ENCODE peak calls at places on chromosomes 2 and 18, in ten cellular contexts. V is astrocyte, R is IMR-90, X is DND-41, E is heart left ventricle, C is substantia nigra, B is K562, Q is upper lobe of right lung, S is dorsolateral prefrontal cortex, D is transverse colon. H is an unnamed sample.

GRCh38 chr2:42098571-42099430 is 51.0 kb downstream of the PKDCC start:
- DNase-seq in V (no peak), R (no peak), X (no peak), E (peak), C (no peak), B (no peak), Q (peak), S (no peak), D (no peak), H (no peak)

GRCh38 chr2:211875488-211875887 is 663.1 kb downstream of the ERBB4 start:
- DNase-seq in V (no peak), R (peak), X (no peak), E (no peak), C (no peak), B (no peak), Q (no peak), S (no peak), D (no peak), H (no peak)

GRCh38 chr18:79026491-79026890 is 42.7 kb upstream of the ATP9B start:
- DNase-seq in V (no peak), R (no peak), X (no peak), E (no peak), C (no peak), B (no peak), Q (no peak), S (no peak), D (no peak), H (no peak)

GRCh38 chr2:71612581-71613520 is 159.5 kb downstream of the DYSF start:
- DNase-seq in V (no peak), R (no peak), X (no peak), E (peak), C (no peak), B (no peak), Q (peak), S (no peak), D (no peak), H (no peak)

GRCh38 chr18:36284671-36285295 is 12.7 kb upstream of the FHOD3 start:
- DNase-seq in V (peak), R (peak), X (peak), E (peak), C (no peak), B (peak), Q (no peak), S (no peak), D (peak), H (peak)

GRCh38 chr2:39805936-39806608 is 27.0 kb upstream of the THUMPD2 start:
- DNase-seq in V (peak), R (peak), X (no peak), E (no peak), C (no peak), B (no peak), Q (no peak), S (no peak), D (no peak), H (no peak)

GRCh38 chr2:163649080-163649479 is 86.7 kb downstream of the FIGN start:
- DNase-seq in V (no peak), R (peak), X (no peak), E (no peak), C (no peak), B (no peak), Q (no peak), S (no peak), D (no peak), H (no peak)

GRCh38 chr2:4110273-4110672 is 406.9 kb downstream of the DCDC2C start:
- DNase-seq in V (no peak), R (no peak), X (no peak), E (no peak), C (no peak), B (no peak), Q (no peak), S (no peak), D (no peak), H (no peak)

GRCh38 chr2:15759385-15759784 is 167.7 kb downstream of the DDX1 start:
- DNase-seq in V (no peak), R (no peak), X (no peak), E (no peak), C (no peak), B (no peak), Q (no peak), S (no peak), D (no peak), H (no peak)

GRCh38 chr2:31287681-31288080 is 53.7 kb downstream of the EHD3 start:
- DNase-seq in V (no peak), R (peak), X (no peak), E (no peak), C (no peak), B (no peak), Q (no peak), S (no peak), D (no peak), H (no peak)

GRCh38 chr2:62287895-62288589 is 92.1 kb downstream of the B3GNT2 start:
- DNase-seq in V (no peak), R (no peak), X (peak), E (peak), C (no peak), B (peak), Q (peak), S (no peak), D (peak), H (no peak)

GRCh38 chr2:239819974-239820555 is 205.1 kb downstream of the NDUFA10 start:
- DNase-seq in V (peak), R (no peak), X (no peak), E (no peak), C (no peak), B (no peak), Q (peak), S (no peak), D (no peak), H (no peak)

GRCh38 chr18:59501876-59502221 is 142.8 kb upstream of the LMAN1 start:
- DNase-seq in V (peak), R (no peak), X (no peak), E (no peak), C (no peak), B (no peak), Q (no peak), S (no peak), D (no peak), H (peak)

GRCh38 chr2:171574149-171574795 is 52.0 kb downstream of the CYBRD1 start:
- DNase-seq in V (peak), R (peak), X (peak), E (peak), C (peak), B (peak), Q (peak), S (peak), D (peak), H (peak)

GRCh38 chr2:107809835-107810234 is 16.9 kb upstream of the RGPD4 start:
- DNase-seq in V (no peak), R (no peak), X (no peak), E (no peak), C (no peak), B (no peak), Q (no peak), S (no peak), D (no peak), H (no peak)

GRCh38 chr2:26399781-26400376 is 1.8 kb upstream of the DRC1 start:
- DNase-seq in V (no peak), R (no peak), X (peak), E (no peak), C (no peak), B (no peak), Q (no peak), S (no peak), D (no peak), H (no peak)

GRCh38 chr18:68555935-68556334 is 159.0 kb downstream of the TMX3 start:
- DNase-seq in V (no peak), R (peak), X (no peak), E (no peak), C (no peak), B (no peak), Q (no peak), S (no peak), D (no peak), H (no peak)

GRCh38 chr18:51537487-51537886 is 340.0 kb upstream of the MEX3C start:
- DNase-seq in V (no peak), R (no peak), X (peak), E (peak), C (peak), B (no peak), Q (no peak), S (peak), D (peak), H (peak)

GRCh38 chr2:235609321-235609720 is 115.5 kb downstream of the AGAP1 start:
- DNase-seq in V (no peak), R (no peak), X (no peak), E (no peak), C (no peak), B (no peak), Q (no peak), S (no peak), D (no peak), H (no peak)

GRCh38 chr2:212998629-212999359 is 152.6 kb downstream of the IKZF2 start:
- DNase-seq in V (peak), R (peak), X (no peak), E (no peak), C (no peak), B (no peak), Q (no peak), S (no peak), D (no peak), H (no peak)

DNA sequence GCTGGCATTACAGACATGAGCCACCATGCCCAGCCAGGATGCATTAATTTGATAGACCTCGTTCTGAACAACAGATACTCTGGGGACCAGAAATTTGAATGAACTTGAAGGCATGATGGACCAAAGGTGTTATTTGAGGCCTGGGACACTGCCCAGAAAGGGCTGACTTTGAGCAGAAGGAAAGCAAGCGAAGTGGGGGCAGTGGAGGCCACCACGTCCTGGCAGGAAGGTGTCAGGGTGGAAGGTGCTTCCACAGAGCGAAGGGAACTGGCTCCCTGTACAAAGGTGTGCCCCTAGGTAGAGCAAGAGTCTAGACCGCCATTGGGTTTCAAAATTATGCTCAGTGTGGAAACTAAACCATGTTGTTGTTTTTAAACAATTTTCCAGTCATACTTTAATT is 23.9 kb downstream of the ZNF236 start:
- DNase-seq in V (no peak), R (no peak), X (no peak), E (no peak), C (no peak), B (no peak), Q (no peak), S (no peak), D (no peak), H (no peak)
- H3K27ac ChIP-seq in V (no peak), R (no peak), X (no peak), E (no peak), C (no peak), B (no peak), Q (no peak), S (no peak), D (no peak), H (no peak)

DNA sequence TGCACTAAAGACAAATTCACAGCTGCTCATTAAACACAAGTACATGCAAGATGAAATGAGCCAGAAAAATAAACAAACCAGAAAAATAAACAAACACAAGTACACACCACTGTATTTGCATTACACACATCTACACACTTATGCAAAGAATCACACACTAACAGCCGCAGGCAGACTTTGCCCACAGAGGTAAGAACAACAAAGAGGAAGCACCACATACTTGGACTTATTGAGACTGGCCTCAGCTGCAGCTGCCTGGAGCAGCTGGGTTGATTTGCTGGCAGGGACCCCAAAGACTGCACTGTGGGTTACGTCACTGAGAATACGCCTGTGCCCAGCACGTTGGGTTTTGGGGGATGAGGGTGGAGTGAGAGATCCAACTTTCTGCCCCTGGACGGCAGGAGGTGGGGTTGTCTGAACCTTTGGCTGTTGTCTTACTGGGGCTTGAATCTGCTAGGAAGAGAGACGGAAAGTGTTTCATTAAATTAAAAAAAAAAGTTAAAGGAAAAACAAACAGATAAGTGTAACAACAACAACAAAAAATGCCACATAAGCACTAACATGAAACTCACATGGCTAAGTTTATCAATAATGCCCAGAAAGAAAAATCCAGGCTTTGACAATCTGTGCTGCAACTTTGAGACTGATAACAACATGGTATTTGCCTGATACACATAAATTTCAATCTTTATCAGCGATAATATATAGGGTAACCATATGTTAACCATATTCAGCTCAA is 71.9 kb upstream of the NFU1 start:
- DNase-seq in V (peak), R (peak), X (no peak), E (no peak), C (peak), B (no peak), Q (no peak), S (peak), D (peak), H (peak)
- H3K27ac ChIP-seq in V (no peak), R (no peak), X (no peak), E (no peak), C (peak), B (no peak), Q (no peak), S (peak), D (no peak), H (no peak)

GRCh38 chr18:2301316-2301715 is 270.0 kb downstream of the METTL4 start:
- DNase-seq in V (no peak), R (no peak), X (no peak), E (no peak), C (no peak), B (no peak), Q (no peak), S (no peak), D (no peak), H (no peak)

GRCh38 chr18:2304378-2305175 is 266.7 kb downstream of the METTL4 start:
- DNase-seq in V (peak), R (peak), X (no peak), E (no peak), C (no peak), B (no peak), Q (no peak), S (no peak), D (no peak), H (no peak)

GRCh38 chr18:2302012-2302411 is 269.3 kb downstream of the METTL4 start:
- DNase-seq in V (no peak), R (no peak), X (no peak), E (no peak), C (no peak), B (no peak), Q (no peak), S (no peak), D (no peak), H (no peak)

GRCh38 chr18:2303517-2304238 is 267.6 kb downstream of the METTL4 start:
- DNase-seq in V (peak), R (no peak), X (no peak), E (no peak), C (no peak), B (peak), Q (no peak), S (no peak), D (no peak), H (no peak)

GRCh38 chr18:2302628-2303516 is 268.4 kb downstream of the METTL4 start:
- DNase-seq in V (peak), R (no peak), X (no peak), E (no peak), C (no peak), B (peak), Q (no peak), S (no peak), D (no peak), H (no peak)
- H3K27ac ChIP-seq in V (no peak), R (no peak), X (no peak), E (no peak), C (no peak), B (peak), Q (no peak), S (no peak), D (no peak), H (no peak)

DNA sequence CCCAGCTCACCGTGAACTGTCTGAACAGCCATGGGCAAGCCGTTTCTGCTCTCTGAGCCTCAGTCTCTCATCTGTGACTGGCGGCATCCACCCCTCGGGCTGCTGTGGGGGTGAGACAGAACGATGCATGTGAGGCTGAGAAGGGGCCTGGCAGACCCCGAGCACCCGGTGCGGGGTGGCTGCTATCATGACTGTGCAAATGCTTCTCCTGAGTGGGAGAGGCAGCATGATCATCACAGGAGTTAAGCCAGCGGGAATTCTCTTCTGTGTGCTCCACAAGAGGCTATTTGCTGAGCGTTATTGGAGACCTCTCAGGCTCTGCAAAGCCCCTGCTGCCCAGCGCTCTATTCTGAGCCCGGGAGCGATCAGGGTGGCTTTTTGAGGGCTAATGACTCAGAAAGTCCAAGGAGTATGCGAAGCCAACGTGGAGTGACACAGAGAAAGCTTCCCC is 45.8 kb upstream of the ID2 start:
- DNase-seq in V (peak), R (peak), X (no peak), E (no peak), C (no peak), B (no peak), Q (no peak), S (no peak), D (no peak), H (no peak)
- H3K27ac ChIP-seq in V (peak), R (peak), X (no peak), E (no peak), C (no peak), B (no peak), Q (no peak), S (no peak), D (peak), H (no peak)

GRCh38 chr18:57906852-57907251 is 103.7 kb upstream of the ATP8B1 start:
- DNase-seq in V (no peak), R (no peak), X (no peak), E (no peak), C (no peak), B (peak), Q (no peak), S (no peak), D (no peak), H (no peak)
- H3K27ac ChIP-seq in V (no peak), R (no peak), X (no peak), E (no peak), C (no peak), B (no peak), Q (no peak), S (no peak), D (no peak), H (no peak)

DNA sequence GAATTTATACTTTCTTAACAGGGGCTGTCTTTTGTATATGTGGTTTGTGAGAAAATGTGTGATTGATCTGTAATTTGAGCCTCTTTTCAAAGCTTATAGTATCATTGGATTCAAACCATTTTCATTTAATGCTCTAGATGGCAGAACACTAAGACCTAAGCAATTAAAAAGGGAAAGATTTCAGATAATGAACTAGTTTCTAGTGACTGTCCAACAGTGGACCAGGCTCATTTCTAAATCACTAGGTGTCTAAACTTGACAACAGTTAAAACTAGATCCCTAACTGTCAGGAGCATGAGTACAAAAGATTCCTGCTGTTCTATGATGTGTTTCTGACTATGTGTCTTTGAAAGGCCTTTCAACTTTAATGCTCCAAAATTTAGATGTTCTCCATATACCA is 54.6 kb downstream of the ANKRD44 start:
- DNase-seq in V (no peak), R (no peak), X (no peak), E (no peak), C (no peak), B (no peak), Q (no peak), S (no peak), D (no peak), H (no peak)
- H3K27ac ChIP-seq in V (no peak), R (no peak), X (no peak), E (no peak), C (no peak), B (no peak), Q (peak), S (peak), D (peak), H (peak)

H was measured in caudate nucleus.